ENCODE peak calls at places on chromosomes 5 and 9, in seven cellular contexts. B is tibial nerve, T is astrocyte of the cerebellum, L is dorsolateral prefrontal cortex, O is fibroblast of mammary gland, M is GM12865, N is kidney epithelial cell. W is an unnamed sample.

GRCh38 chr9:108844856-108845255 is 10.9 kb downstream of the ACTL7B start:
- DNase-seq in B (no peak), T (no peak), L (no peak), O (no peak), M (no peak), N (no peak), W (peak; percentile 68)

GRCh38 chr9:88370346-88370745 is 17.9 kb upstream of the SPIN1 start:
- DNase-seq in B (no peak), T (no peak), L (no peak), O (no peak), M (no peak), N (no peak), W (no peak)

GRCh38 chr9:135053133-135053532 is 34.3 kb upstream of the OLFM1 start:
- DNase-seq in B (peak; percentile 3), T (no peak), L (peak; percentile 4), O (no peak), M (no peak), N (no peak), W (no peak)

GRCh38 chr9:88303785-88304495 is 84.3 kb upstream of the SPIN1 start:
- DNase-seq in B (no peak), T (no peak), L (no peak), O (peak; percentile 45), M (peak; percentile 41), N (no peak), W (peak; percentile 16)

GRCh38 chr5:149549461-149550266 is 1.6 kb downstream of the CSNK1A1 start:
- DNase-seq in B (no peak), T (no peak), L (no peak), O (peak; percentile 70), M (peak; percentile 76), N (no peak), W (peak; percentile 85)

GRCh38 chr9:103281126-103281525 is 286.0 kb downstream of the CYLC2 start:
- DNase-seq in B (no peak), T (no peak), L (no peak), O (no peak), M (no peak), N (no peak), W (no peak)

GRCh38 chr9:91734371-91734981 is 215.6 kb downstream of the ROR2 start:
- DNase-seq in B (peak; percentile 66), T (peak; percentile 16), L (peak; percentile 67), O (peak; percentile 68), M (peak; percentile 57), N (no peak), W (peak; percentile 33)

GRCh38 chr5:96004754-96005153 is 43.1 kb upstream of the ELL2 start:
- DNase-seq in B (no peak), T (no peak), L (no peak), O (peak; percentile 22), M (no peak), N (no peak), W (no peak)

GRCh38 chr5:79535477-79536192 is 21.7 kb upstream of the HOMER1 start:
- DNase-seq in B (no peak), T (no peak), L (no peak), O (peak; percentile 10), M (no peak), N (no peak), W (no peak)

GRCh38 chr9:112075009-112075378 is 100.1 kb downstream of the SUSD1 start:
- DNase-seq in B (no peak), T (no peak), L (no peak), O (no peak), M (no peak), N (no peak), W (no peak)
- TF ChIP-seq CTCF in B (peak; percentile 5), T (no peak), L (no peak), O (no peak), M (no peak), N (no peak), W (no peak)

DNA sequence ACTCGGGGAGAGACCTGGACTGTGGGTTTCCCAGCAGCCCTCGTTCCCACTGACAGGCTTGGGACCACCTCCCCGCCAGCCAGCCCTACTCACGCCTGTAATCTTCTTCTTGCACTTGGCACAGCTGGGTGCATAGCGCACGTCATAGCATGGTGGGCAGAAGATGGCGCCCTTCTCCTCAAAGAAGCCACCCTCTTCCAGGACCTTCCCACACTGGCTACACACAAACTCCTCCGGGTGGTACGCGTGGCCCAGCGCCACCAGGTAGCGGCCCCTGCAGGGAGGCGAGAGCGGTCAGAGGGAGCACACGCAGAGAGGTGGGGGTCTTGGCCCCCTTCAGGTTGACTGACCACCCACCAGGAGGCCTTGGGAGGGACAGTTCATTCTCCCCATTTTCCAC is 9.4 kb downstream of the PDLIM7 start:
- DNase-seq in B (no peak), T (no peak), L (no peak), O (no peak), M (no peak), N (no peak), W (no peak)
- TF ChIP-seq CTCF in B (no peak), T (no peak), L (no peak), O (no peak), M (no peak), N (no peak), W (no peak)

GRCh38 chr9:130878295-130878694 is 18.3 kb downstream of the QRFP start:
- DNase-seq in B (no peak), T (no peak), L (no peak), O (no peak), M (no peak), N (no peak), W (no peak)

GRCh38 chr9:130879863-130880411 is 16.7 kb downstream of the QRFP start:
- DNase-seq in B (no peak), T (no peak), L (no peak), O (no peak), M (no peak), N (no peak), W (no peak)

GRCh38 chr9:130881516-130881915 is 15.1 kb downstream of the QRFP start:
- DNase-seq in B (no peak), T (no peak), L (no peak), O (no peak), M (no peak), N (no peak), W (no peak)

GRCh38 chr9:130882696-130883225 is 13.9 kb downstream of the QRFP start:
- DNase-seq in B (no peak), T (no peak), L (no peak), O (no peak), M (no peak), N (no peak), W (no peak)

GRCh38 chr9:130880599-130881220 is 15.9 kb downstream of the QRFP start:
- DNase-seq in B (no peak), T (no peak), L (no peak), O (no peak), M (no peak), N (no peak), W (no peak)
- TF ChIP-seq CTCF in B (no peak), T (no peak), L (no peak), O (no peak), M (no peak), N (no peak), W (no peak)

DNA sequence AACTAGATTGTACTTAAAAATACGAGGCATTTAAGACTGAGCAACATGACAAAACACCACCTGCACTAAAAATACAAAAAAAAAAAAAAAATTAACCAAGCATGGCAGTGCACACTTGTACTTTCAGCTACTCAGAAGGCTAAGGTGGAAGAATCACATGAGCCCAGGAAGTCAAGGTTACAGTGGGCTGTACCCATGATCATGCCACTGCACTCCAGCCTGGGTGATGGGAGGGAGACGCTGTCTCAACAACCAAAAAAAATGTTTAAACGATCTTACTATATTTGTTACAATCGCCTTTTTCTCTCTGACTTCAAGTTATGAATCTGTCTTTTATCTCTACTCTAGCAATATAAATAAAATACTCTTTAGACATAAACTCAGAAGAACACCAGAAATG is 1454.3 kb downstream of the MAT2B start:
- DNase-seq in B (no peak), T (no peak), L (no peak), O (no peak), M (no peak), N (no peak), W (no peak)
- TF ChIP-seq CTCF in B (no peak), T (no peak), L (no peak), O (no peak), M (no peak), N (no peak), W (no peak)

DNA sequence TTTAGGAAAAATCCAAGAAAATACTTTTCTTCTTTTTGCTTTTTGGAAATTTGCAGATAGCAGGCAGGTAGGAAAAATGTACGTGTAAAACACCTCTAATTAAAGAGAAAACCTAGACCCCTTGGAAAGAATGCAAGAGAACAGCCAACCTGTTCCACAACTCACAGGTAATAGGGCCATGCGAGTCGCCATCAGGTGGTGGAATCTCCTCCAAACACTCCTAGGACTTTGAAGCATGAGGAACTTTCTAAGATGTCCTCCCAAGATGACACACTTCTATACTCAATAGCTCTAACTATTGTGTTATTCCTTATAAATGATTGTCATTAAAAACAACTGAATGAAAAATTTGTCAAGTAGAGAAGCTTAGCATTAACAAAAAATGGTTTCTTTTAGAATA is 174.0 kb downstream of the TMC1 start:
- DNase-seq in B (no peak), T (no peak), L (no peak), O (no peak), M (no peak), N (no peak), W (no peak)
- TF ChIP-seq CTCF in B (no peak), T (no peak), L (no peak), O (no peak), M (no peak), N (no peak), W (peak; percentile 17)

W was measured in bronchial epithelial cell.